ENCODE peak calls at places on chromosomes 3 and 15, in nine cellular contexts. F is fibroblast of lung, C is BE2C, R is stomach, I is lower lobe of right lung, D is uterus, M is Caco-2, B is heart right ventricle, W is glutamatergic neuron. S is an unnamed sample.

GRCh38 chr3:39126532-39127071 is 19.1 kb downstream of the TTC21A start:
- DNase-seq in F (peak), C (peak), R (no peak), I (peak), D (peak), M (peak), B (no peak), W (peak), S (no peak)

GRCh38 chr15:58387130-58387529 is 44.7 kb upstream of the LIPC start:
- DNase-seq in F (peak), C (no peak), R (no peak), I (no peak), D (no peak), M (no peak), B (no peak), W (no peak), S (no peak)

GRCh38 chr15:67928666-67929065 is 88.8 kb upstream of the RNU6-1 start:
- DNase-seq in F (no peak), C (no peak), R (no peak), I (no peak), D (no peak), M (no peak), B (no peak), W (no peak), S (no peak)

GRCh38 chr15:81256916-81257315 is 60.2 kb downstream of the IL16 start:
- DNase-seq in F (peak), C (no peak), R (no peak), I (no peak), D (no peak), M (no peak), B (no peak), W (no peak), S (no peak)

GRCh38 chr3:116916836-116917235 is 207.3 kb downstream of the TUSC7 start:
- DNase-seq in F (no peak), C (peak), R (no peak), I (no peak), D (no peak), M (no peak), B (no peak), W (no peak), S (no peak)

GRCh38 chr3:13705051-13705450 is 156.1 kb downstream of the FBLN2 start:
- DNase-seq in F (no peak), C (no peak), R (no peak), I (no peak), D (no peak), M (no peak), B (no peak), W (peak), S (peak)

GRCh38 chr3:50648297-50648696 is 26.4 kb upstream of the DOCK3 start:
- DNase-seq in F (no peak), C (peak), R (no peak), I (no peak), D (no peak), M (no peak), B (no peak), W (peak), S (no peak)

GRCh38 chr3:49924683-49925082 is 4.9 kb downstream of the MON1A start:
- DNase-seq in F (peak), C (no peak), R (no peak), I (no peak), D (no peak), M (no peak), B (no peak), W (no peak), S (no peak)

GRCh38 chr3:50138266-50139230 is 16.6 kb upstream of the SEMA3F start:
- DNase-seq in F (peak), C (no peak), R (no peak), I (no peak), D (no peak), M (no peak), B (no peak), W (no peak), S (no peak)

GRCh38 chr3:128237348-128238099 is 84.2 kb downstream of the EEFSEC start:
- DNase-seq in F (no peak), C (peak), R (no peak), I (no peak), D (no peak), M (no peak), B (no peak), W (no peak), S (no peak)

GRCh38 chr3:72625616-72626337 is 222.5 kb downstream of the SHQ1 start:
- DNase-seq in F (peak), C (no peak), R (no peak), I (no peak), D (no peak), M (peak), B (no peak), W (no peak), S (no peak)

GRCh38 chr3:57060089-57060829 is at the start of gene SPATA12:
- DNase-seq in F (peak), C (peak), R (peak), I (peak), D (peak), M (peak), B (peak), W (no peak), S (peak)

GRCh38 chr15:101162701-101163483 is 89.0 kb downstream of the CHSY1 start:
- DNase-seq in F (no peak), C (peak), R (no peak), I (peak), D (no peak), M (no peak), B (peak), W (peak), S (no peak)

GRCh38 chr3:117630885-117631284 is 921.3 kb downstream of the TUSC7 start:
- DNase-seq in F (no peak), C (peak), R (no peak), I (no peak), D (no peak), M (no peak), B (no peak), W (peak), S (no peak)

GRCh38 chr15:76197703-76198455 is 113.4 kb downstream of the ETFA start:
- DNase-seq in F (peak), C (no peak), R (peak), I (peak), D (no peak), M (no peak), B (no peak), W (no peak), S (peak)

GRCh38 chr15:55897560-55898336 is 95.7 kb downstream of the NEDD4 start:
- DNase-seq in F (peak), C (peak), R (peak), I (no peak), D (peak), M (peak), B (peak), W (peak), S (no peak)

GRCh38 chr15:101107101-101107500 is 144.7 kb downstream of the CHSY1 start:
- DNase-seq in F (no peak), C (no peak), R (no peak), I (no peak), D (no peak), M (no peak), B (no peak), W (no peak), S (no peak)

GRCh38 chr3:64019879-64020278 is 3.4 kb downstream of the PSMD6 start:
- DNase-seq in F (no peak), C (no peak), R (no peak), I (no peak), D (no peak), M (no peak), B (no peak), W (no peak), S (no peak)

GRCh38 chr15:74283366-74283765 is 47.2 kb downstream of the CCDC33 start:
- DNase-seq in F (no peak), C (no peak), R (no peak), I (no peak), D (no peak), M (no peak), B (no peak), W (no peak), S (no peak)

GRCh38 chr3:127754411-127755304 is 67.7 kb downstream of the MGLL start:
- DNase-seq in F (no peak), C (no peak), R (no peak), I (peak), D (no peak), M (no peak), B (no peak), W (no peak), S (no peak)

GRCh38 chr15:59191855-59192237 is 14.8 kb upstream of the LDHAL6B start:
- DNase-seq in F (peak), C (no peak), R (no peak), I (no peak), D (no peak), M (no peak), B (no peak), W (no peak), S (no peak)

GRCh38 chr3:42032693-42033349 is 58.3 kb upstream of the TRAK1 start:
- DNase-seq in F (peak), C (no peak), R (peak), I (peak), D (peak), M (no peak), B (peak), W (peak), S (peak)

GRCh38 chr3:187227658-187228258 is 30.5 kb downstream of the RTP1 start:
- DNase-seq in F (peak), C (no peak), R (no peak), I (no peak), D (no peak), M (no peak), B (no peak), W (no peak), S (no peak)

GRCh38 chr3:95302044-95302443 is 1239.2 kb downstream of the NSUN3 start:
- DNase-seq in F (peak), C (no peak), R (no peak), I (no peak), D (no peak), M (peak), B (no peak), W (no peak), S (no peak)

GRCh38 chr3:193897288-193897687 is 238.7 kb upstream of the HES1 start:
- DNase-seq in F (no peak), C (peak), R (no peak), I (no peak), D (peak), M (no peak), B (peak), W (no peak), S (peak)

DNA sequence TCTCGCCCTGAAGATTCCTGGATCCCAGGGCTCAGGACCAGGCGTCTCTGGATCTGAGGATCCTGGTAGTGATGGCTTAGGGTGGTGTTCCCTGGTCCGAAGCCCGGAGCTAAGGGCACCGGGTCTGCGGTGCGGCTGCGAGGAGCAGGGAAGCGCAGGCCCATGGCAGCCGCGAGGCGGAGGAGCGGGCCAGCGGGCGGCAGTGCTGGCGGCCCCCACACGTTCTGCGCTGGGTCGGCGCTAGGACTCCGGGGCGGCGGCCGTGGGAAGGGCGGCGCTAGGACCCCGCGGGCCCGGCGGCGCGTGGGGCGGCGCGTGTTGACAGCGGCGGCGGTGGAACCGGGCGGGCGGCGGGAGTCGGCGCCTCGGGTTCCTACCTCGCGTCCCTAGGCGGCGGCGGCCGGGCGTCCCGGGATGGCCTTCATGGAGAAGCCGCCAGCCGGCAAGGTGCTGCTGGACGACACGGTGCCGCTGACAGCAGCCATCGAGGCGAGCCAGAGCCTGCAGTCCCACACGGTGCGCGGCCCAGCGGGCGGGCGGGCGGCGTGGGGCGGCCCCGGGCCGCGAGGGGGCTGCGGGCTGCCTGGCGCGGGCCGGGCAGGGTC is at the start of gene PXK:
- DNase-seq in F (peak), C (peak), R (peak), I (peak), D (peak), M (peak), B (peak), W (peak), S (peak)
- TF ChIP-seq CTCF in F (no peak), C (no peak), R (no peak), I (no peak), D (peak), M (no peak), B (peak), W (no peak), S (no peak)

GRCh38 chr3:133928903-133929607 is 33.4 kb upstream of the RAB6B start:
- DNase-seq in F (no peak), C (no peak), R (no peak), I (no peak), D (no peak), M (no peak), B (no peak), W (no peak), S (peak)

GRCh38 chr3:133928136-133928893 is 32.6 kb upstream of the RAB6B start:
- DNase-seq in F (no peak), C (no peak), R (no peak), I (no peak), D (no peak), M (no peak), B (no peak), W (no peak), S (no peak)

GRCh38 chr3:133931084-133931483 is 35.4 kb upstream of the RAB6B start:
- DNase-seq in F (no peak), C (no peak), R (no peak), I (no peak), D (no peak), M (no peak), B (no peak), W (no peak), S (no peak)

GRCh38 chr3:133932009-133932408 is 36.3 kb upstream of the RAB6B start:
- DNase-seq in F (no peak), C (no peak), R (no peak), I (no peak), D (no peak), M (no peak), B (no peak), W (no peak), S (peak)

GRCh38 chr3:133930341-133930933 is 34.8 kb upstream of the RAB6B start:
- DNase-seq in F (peak), C (peak), R (no peak), I (no peak), D (no peak), M (peak), B (no peak), W (no peak), S (no peak)
- TF ChIP-seq CTCF in F (peak), C (peak), R (peak), I (peak), D (no peak), M (peak), B (peak), W (peak), S (peak)

DNA sequence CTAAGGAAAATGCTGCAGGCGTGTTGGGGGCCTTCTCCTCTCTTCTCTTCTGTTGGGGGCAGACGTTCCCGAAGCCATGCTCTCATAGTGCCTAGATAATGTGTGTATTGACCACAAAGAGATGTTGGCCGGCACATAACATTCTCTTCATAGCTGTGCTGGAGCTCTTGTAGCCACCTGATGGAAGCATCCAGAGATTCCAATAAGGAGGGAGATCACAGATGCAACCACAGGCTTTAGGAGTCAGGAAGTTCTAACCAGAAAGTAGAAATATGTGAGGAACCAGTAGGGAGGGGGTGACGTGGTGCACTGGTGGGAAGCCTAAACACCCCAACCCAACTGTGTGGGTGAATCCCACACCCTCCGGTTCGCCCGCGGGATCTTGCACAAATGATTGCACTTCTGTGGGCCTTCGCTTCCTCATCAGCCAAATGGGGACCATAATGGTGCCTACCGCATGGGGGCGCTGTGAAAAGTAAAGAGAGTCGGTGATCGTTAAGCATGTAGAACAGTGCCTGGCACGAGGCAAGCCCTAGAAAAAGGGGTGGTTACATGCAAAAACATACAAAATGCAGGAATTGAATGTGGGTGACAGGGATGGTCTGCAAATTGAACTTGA is 87.8 kb downstream of the TOP2B start:
- DNase-seq in F (peak), C (no peak), R (no peak), I (no peak), D (no peak), M (no peak), B (no peak), W (no peak), S (no peak)
- TF ChIP-seq CTCF in F (no peak), C (no peak), R (no peak), I (no peak), D (no peak), M (no peak), B (no peak), W (peak), S (no peak)

GRCh38 chr3:46706771-46707582 is 5.8 kb downstream of the TMIE start:
- DNase-seq in F (no peak), C (peak), R (no peak), I (peak), D (peak), M (no peak), B (no peak), W (peak), S (peak)

GRCh38 chr3:46705022-46705530 is 3.9 kb downstream of the TMIE start:
- DNase-seq in F (peak), C (peak), R (peak), I (peak), D (peak), M (peak), B (peak), W (peak), S (peak)

GRCh38 chr3:46708401-46709146 is 7.4 kb downstream of the TMIE start:
- DNase-seq in F (no peak), C (no peak), R (no peak), I (peak), D (peak), M (no peak), B (no peak), W (no peak), S (peak)

GRCh38 chr3:46707601-46708011 is 6.4 kb downstream of the TMIE start:
- DNase-seq in F (no peak), C (no peak), R (no peak), I (peak), D (peak), M (no peak), B (no peak), W (peak), S (peak)

DNA sequence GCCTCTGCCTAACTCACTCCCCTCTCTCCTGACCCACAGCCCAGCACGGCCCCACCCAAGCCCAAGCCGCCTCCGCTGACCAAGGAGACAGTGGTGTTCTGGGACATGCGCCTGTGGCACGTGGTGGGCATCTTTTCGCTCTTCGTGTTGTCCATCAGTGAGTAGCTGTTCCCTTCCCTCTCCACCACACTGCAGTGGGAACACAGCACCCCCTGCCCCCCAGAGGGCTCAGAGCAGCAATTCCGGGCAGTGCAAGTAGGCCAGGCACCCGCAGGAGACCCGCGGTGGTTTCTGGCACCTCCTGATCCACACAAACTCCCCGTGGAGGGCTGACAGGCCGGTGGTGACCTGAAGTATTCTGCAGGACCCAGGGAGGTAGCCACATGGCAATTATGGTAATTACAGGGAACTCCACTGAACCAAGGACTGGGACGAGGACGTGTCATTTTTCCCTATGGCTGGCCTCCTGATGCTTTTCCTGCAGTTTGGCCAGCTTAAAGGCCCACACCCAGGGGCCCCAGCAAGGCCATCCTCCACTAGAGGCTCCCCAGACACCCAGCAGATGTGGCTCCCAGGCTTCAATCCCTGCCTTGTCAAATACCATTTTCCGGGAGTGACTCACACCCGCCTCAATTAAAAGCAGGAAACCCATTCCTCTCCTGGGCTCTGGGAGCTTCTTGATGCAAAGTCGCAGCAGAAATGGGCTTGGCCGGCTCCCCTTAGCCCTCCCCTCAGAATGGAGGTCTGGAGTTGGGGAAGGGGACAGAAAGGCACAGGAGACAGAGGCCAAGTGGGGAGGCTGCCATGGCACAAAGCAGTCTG is 4.8 kb downstream of the TMIE start:
- DNase-seq in F (peak), C (peak), R (no peak), I (peak), D (peak), M (no peak), B (no peak), W (peak), S (peak)
- TF ChIP-seq CTCF in F (no peak), C (no peak), R (no peak), I (no peak), D (no peak), M (no peak), B (no peak), W (no peak), S (no peak)

GRCh38 chr3:181868576-181868975 is 156.9 kb downstream of the SOX2 start:
- DNase-seq in F (no peak), C (no peak), R (no peak), I (no peak), D (no peak), M (peak), B (no peak), W (no peak), S (no peak)

GRCh38 chr3:181872887-181873286 is 161.2 kb downstream of the SOX2 start:
- DNase-seq in F (no peak), C (no peak), R (no peak), I (no peak), D (no peak), M (no peak), B (no peak), W (no peak), S (no peak)
- TF ChIP-seq CTCF in F (no peak), C (no peak), R (no peak), I (no peak), D (no peak), M (no peak), B (no peak), W (no peak), S (no peak)

DNA sequence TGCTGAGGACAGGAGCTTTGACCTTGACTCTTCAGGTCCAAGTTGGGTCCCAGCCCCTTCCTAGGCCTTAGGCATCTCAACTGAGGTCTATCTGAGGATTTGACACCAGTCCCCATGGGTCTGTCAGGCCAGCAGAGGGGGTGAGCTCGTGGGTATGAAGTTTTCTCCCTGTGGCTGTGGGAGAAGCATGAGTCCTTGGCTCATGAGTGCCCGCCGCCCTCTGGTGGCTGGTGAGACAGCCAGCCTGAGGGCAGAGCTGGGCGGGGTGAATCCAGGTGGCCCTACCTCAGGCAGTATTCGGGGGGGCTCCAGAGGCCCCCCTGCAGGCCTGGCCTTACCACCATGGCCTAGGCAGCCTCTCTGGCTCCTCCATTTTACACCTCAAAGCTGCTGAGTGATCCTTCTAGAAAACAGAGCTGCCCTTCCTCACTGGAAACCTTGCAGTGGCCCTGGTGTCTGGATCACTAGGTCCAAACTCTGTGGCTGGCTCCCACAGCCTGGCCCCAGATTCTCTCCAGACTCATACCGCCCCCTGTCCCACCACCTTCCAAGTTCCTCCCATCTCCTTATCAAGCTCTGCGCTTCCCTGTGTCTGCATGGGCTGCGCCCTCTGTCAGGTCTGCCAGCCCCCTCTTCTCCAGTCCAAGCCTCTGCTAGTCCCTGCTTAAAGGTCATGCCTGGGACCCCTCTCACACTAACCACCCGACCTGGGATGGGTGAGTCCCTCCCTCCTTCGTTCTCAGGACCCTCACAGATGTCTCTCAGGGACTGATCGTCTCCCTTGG is 16.1 kb downstream of the SH2D7 start:
- DNase-seq in F (peak), C (peak), R (peak), I (peak), D (peak), M (peak), B (peak), W (peak), S (peak)
- TF ChIP-seq CTCF in F (peak), C (peak), R (peak), I (peak), D (peak), M (peak), B (peak), W (peak), S (peak)